ENCODE peak calls at places on chromosomes 12 and 14, in nine cellular contexts. A, O, U, R, T, G, S, J and Z are unnamed samples.

GRCh38 chr14:80959448-80960006 is 4.1 kb downstream of the TSHR start:
- DNase-seq in A (no peak), O (no peak), U (no peak), R (no peak), T (no peak), G (no peak), S (no peak), J (no peak), Z (no peak)

GRCh38 chr14:23579311-23579630 is 681 bp upstream of the JPH4 start:
- DNase-seq in A (no peak), O (no peak), U (no peak), R (no peak), T (no peak), G (no peak), S (no peak), J (no peak), Z (no peak)

GRCh38 chr12:124531281-124531745 is 36.1 kb downstream of the NCOR2 start:
- DNase-seq in A (no peak), O (peak), U (peak), R (no peak), T (no peak), G (peak), S (no peak), J (peak), Z (no peak)

GRCh38 chr14:82313889-82314288 is 780.2 kb upstream of the SEL1L start:
- DNase-seq in A (no peak), O (no peak), U (no peak), R (no peak), T (no peak), G (no peak), S (no peak), J (no peak), Z (no peak)

GRCh38 chr14:99522457-99522891 is 41.3 kb downstream of the CCNK start:
- DNase-seq in A (peak), O (peak), U (peak), R (peak), T (no peak), G (peak), S (peak), J (peak), Z (no peak)

GRCh38 chr14:23172096-23172495 is 11.4 kb downstream of the SLC7A8 start:
- DNase-seq in A (no peak), O (no peak), U (no peak), R (peak), T (no peak), G (no peak), S (no peak), J (no peak), Z (no peak)

GRCh38 chr12:28933864-28934527 is 215.1 kb upstream of the FAR2 start:
- DNase-seq in A (no peak), O (no peak), U (no peak), R (peak), T (no peak), G (no peak), S (no peak), J (no peak), Z (no peak)

GRCh38 chr12:124172646-124173045 is 122.2 kb upstream of the RFLNA start:
- DNase-seq in A (no peak), O (no peak), U (no peak), R (peak), T (no peak), G (no peak), S (no peak), J (no peak), Z (no peak)

GRCh38 chr12:2804390-2805145 is 7.9 kb upstream of the ITFG2 start:
- DNase-seq in A (no peak), O (peak), U (peak), R (no peak), T (no peak), G (no peak), S (no peak), J (no peak), Z (no peak)

GRCh38 chr14:93965968-93966474 is 10.3 kb downstream of the ASB2 start:
- DNase-seq in A (no peak), O (no peak), U (no peak), R (no peak), T (no peak), G (no peak), S (no peak), J (no peak), Z (no peak)

GRCh38 chr12:131387281-131388163 is 323.4 kb upstream of the SFSWAP start:
- DNase-seq in A (peak), O (no peak), U (no peak), R (no peak), T (no peak), G (no peak), S (no peak), J (no peak), Z (no peak)

GRCh38 chr12:12172106-12172511 is 94.7 kb downstream of the LRP6 start:
- DNase-seq in A (no peak), O (no peak), U (no peak), R (peak), T (no peak), G (no peak), S (no peak), J (no peak), Z (no peak)

GRCh38 chr12:95349291-95349690 is 124.7 kb upstream of the METAP2 start:
- DNase-seq in A (no peak), O (no peak), U (no peak), R (no peak), T (no peak), G (no peak), S (no peak), J (no peak), Z (no peak)

GRCh38 chr14:94992046-94992445 is 165.3 kb downstream of the DICER1 start:
- DNase-seq in A (no peak), O (no peak), U (no peak), R (peak), T (no peak), G (no peak), S (no peak), J (no peak), Z (no peak)

GRCh38 chr12:45407188-45407850 is 191.4 kb downstream of the ANO6 start:
- DNase-seq in A (no peak), O (no peak), U (peak), R (peak), T (peak), G (no peak), S (no peak), J (no peak), Z (no peak)

GRCh38 chr14:58298880-58299664 is 717 bp downstream of the ARID4A start:
- DNase-seq in A (peak), O (peak), U (peak), R (no peak), T (peak), G (peak), S (peak), J (peak), Z (peak)

GRCh38 chr12:18998343-18999270 is 130.9 kb upstream of the PLEKHA5 start:
- DNase-seq in A (no peak), O (no peak), U (no peak), R (peak), T (peak), G (no peak), S (no peak), J (no peak), Z (no peak)

GRCh38 chr14:93957751-93958566 is 18.4 kb downstream of the ASB2 start:
- DNase-seq in A (no peak), O (peak), U (no peak), R (no peak), T (no peak), G (no peak), S (peak), J (no peak), Z (no peak)

GRCh38 chr12:14418526-14418925 is 53.0 kb downstream of the ATF7IP start:
- DNase-seq in A (no peak), O (no peak), U (no peak), R (peak), T (no peak), G (no peak), S (no peak), J (no peak), Z (no peak)
- TF ChIP-seq CTCF in A (peak), O (peak), U (peak), R (peak), T (no peak), G (peak), S (peak), J (peak), Z (no peak)

DNA sequence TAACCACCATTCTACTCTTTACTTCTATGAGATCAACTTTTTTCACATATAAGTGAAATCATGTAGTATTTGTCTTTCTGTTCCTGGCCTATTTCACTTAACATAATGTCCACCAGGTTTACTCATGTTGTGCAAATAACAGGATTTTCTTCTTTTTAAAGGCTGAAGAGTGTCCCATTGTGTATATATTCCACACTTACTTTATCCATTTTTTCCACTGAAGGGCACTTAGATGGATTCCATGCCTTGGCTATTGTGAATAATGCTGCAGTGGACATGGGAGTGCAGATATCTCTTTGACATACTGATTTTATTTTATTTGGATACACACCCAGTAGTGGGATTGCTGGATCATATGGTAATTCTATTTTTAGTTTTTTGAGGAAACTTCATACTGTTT is 181.1 kb upstream of the HMGA2 start:
- DNase-seq in A (no peak), O (no peak), U (no peak), R (peak), T (no peak), G (no peak), S (no peak), J (no peak), Z (no peak)
- H3K27ac ChIP-seq in A (no peak), O (no peak), U (no peak), R (peak), T (no peak), G (no peak), S (no peak), J (no peak), Z (no peak)

GRCh38 chr14:104331871-104332605 is 193.7 kb downstream of the KIF26A start:
- DNase-seq in A (peak), O (peak), U (no peak), R (no peak), T (no peak), G (no peak), S (no peak), J (no peak), Z (peak)
- TF ChIP-seq CTCF in A (no peak), O (no peak), U (no peak), R (peak), T (no peak), G (peak), S (no peak), J (no peak), Z (no peak)

GRCh38 chr12:7459973-7460372 is 16.0 kb upstream of the CD163L1 start:
- DNase-seq in A (no peak), O (no peak), U (no peak), R (no peak), T (no peak), G (no peak), S (no peak), J (peak), Z (no peak)
- H3K27ac ChIP-seq in A (no peak), O (no peak), U (no peak), R (no peak), T (no peak), G (no peak), S (no peak), J (no peak), Z (no peak)

DNA sequence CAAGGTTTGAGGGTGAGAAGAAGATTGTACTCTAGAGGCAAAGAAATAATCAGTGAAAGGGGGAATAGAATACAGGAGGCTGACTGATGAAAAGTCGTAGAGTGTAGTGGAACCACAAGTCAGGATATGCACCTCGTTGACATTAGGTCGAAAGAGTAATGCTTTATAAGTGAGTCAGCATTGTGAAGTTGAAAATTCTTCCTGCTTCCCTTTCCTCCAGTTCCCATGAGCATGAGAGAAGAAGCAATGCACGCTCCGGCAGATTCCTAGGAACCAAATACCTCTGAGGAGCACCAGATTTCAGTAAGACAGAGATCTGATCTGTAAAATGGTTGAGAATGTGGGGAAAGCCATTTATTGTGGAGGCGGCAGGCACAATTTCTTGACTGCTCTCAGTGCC is 16.5 kb downstream of the CCER1 start:
- DNase-seq in A (no peak), O (no peak), U (no peak), R (peak), T (no peak), G (no peak), S (no peak), J (no peak), Z (no peak)
- TF ChIP-seq CTCF in A (no peak), O (no peak), U (no peak), R (no peak), T (no peak), G (no peak), S (no peak), J (no peak), Z (no peak)

GRCh38 chr14:69719501-69719951 is 47.4 kb upstream of the SRSF5 start:
- DNase-seq in A (peak), O (no peak), U (peak), R (peak), T (no peak), G (peak), S (no peak), J (no peak), Z (peak)
- H3K27ac ChIP-seq in A (peak), O (peak), U (peak), R (no peak), T (peak), G (no peak), S (no peak), J (no peak), Z (peak)

GRCh38 chr14:22112004-22112403 is 438.4 kb upstream of the OR4E1 start:
- DNase-seq in A (no peak), O (no peak), U (no peak), R (no peak), T (no peak), G (peak), S (no peak), J (no peak), Z (no peak)
- TF ChIP-seq CTCF in A (peak), O (peak), U (no peak), R (peak), T (no peak), G (peak), S (no peak), J (peak), Z (no peak)

GRCh38 chr12:63917477-63917862 is 73.0 kb downstream of the SRGAP1 start:
- DNase-seq in A (no peak), O (no peak), U (no peak), R (no peak), T (no peak), G (no peak), S (no peak), J (no peak), Z (no peak)
- H3K27ac ChIP-seq in A (no peak), O (no peak), U (peak), R (peak), T (no peak), G (no peak), S (no peak), J (peak), Z (no peak)